ENCODE peak calls at places on chromosomes 6 and 20, in four cellular contexts. F, L, B and Y are unnamed samples.

GRCh38 chr6:15247750-15248450 is 2.0 kb downstream of the JARID2 start:
- DNase-seq in B (no peak), F (peak; percentile 62), L (peak; percentile 57), Y (peak; percentile 77)

GRCh38 chr20:57509665-57510237 is 15.2 kb downstream of the CTCFL start:
- DNase-seq in F (no peak), B (no peak), L (peak; percentile 43), Y (peak; percentile 44)

GRCh38 chr6:36545767-36546663 is 1.3 kb downstream of the STK38 start:
- DNase-seq in F (peak; percentile 31), B (no peak), L (no peak), Y (peak; percentile 45)

GRCh38 chr6:99746261-99746895 is 139.7 kb downstream of the PRDM13 start:
- DNase-seq in L (peak; percentile 51), F (peak; percentile 74), B (peak; percentile 23), Y (peak; percentile 93)

GRCh38 chr6:7545509-7546369 is 4.3 kb downstream of the DSP start:
- DNase-seq in F (peak; percentile 50), B (no peak), L (no peak), Y (peak; percentile 84)

GRCh38 chr6:109527989-109528388 is 45.0 kb upstream of the ZBTB24 start:
- DNase-seq in B (no peak), F (peak; percentile 16), L (no peak), Y (no peak)

GRCh38 chr6:130409394-130410095 is 43.7 kb downstream of the TMEM200A start:
- DNase-seq in F (peak; percentile 62), B (no peak), L (no peak), Y (no peak)

GRCh38 chr6:47076422-47077344 is 34.6 kb upstream of the ADGRF1 start:
- DNase-seq in L (no peak), B (no peak), F (no peak), Y (no peak)

GRCh38 chr6:10582774-10583508 is 61.8 kb downstream of the GCNT2 start:
- DNase-seq in B (no peak), L (peak; percentile 68), F (no peak), Y (no peak)

GRCh38 chr20:48682529-48683385 is 145.0 kb downstream of the PREX1 start:
- DNase-seq in B (no peak), L (peak; percentile 76), F (peak; percentile 92), Y (no peak)

GRCh38 chr20:52060794-52061714 is 130.5 kb downstream of the ZFP64 start:
- DNase-seq in F (no peak), L (peak; percentile 64), B (no peak), Y (no peak)

GRCh38 chr6:30443657-30444450 is 45.5 kb upstream of the HLA-E start:
- DNase-seq in B (no peak), F (peak; percentile 14), L (no peak), Y (no peak)

GRCh38 chr6:52098649-52099184 is 11.3 kb upstream of the PKHD1 start:
- DNase-seq in F (no peak), L (no peak), B (no peak), Y (no peak)

GRCh38 chr6:80316655-80317332 is 210.3 kb downstream of the BCKDHB start:
- DNase-seq in L (no peak), F (no peak), B (no peak), Y (no peak)

GRCh38 chr6:113271437-113271836 is 585.7 kb upstream of the MARCKS start:
- DNase-seq in B (no peak), L (no peak), F (no peak), Y (no peak)

DNA sequence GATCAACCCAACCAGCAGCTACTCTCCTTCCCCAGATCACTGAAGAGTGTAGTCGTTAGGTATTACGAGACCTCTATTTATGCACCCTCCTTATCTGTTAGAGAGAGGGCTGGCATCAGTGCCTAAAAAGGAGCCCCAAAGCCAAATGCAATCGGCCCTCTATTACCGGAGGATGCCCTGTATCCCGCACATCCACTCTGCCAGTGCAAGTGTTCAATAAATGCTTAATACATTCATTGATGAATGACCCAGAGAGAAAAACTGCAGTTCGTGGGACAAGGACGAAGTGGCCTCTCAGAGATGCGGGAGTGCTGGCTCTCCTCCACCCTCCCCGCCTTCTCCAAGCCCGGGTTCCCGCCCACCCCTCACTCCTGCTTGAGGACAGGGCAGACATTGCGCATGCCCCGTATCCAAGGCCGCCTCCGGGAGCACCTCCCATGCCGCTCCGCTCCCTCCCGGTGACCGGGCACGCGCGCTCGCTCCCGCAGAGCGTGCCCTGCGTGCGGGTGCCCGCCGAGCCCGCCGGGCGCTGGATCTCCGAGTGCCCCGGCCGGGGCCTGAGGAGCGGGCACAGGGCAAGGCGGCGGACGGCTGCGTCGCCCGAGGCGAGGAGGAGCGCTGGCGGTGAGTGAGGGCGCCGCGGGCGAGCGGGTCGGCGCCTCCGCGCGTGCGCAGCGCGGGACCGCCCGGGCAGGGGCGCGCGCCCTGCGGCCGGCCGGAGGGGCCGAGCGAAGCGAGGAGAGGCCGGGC is 27.2 kb upstream of the BTBD3 start:
- DNase-seq in F (peak; percentile 91), L (peak; percentile 97), B (peak; percentile 89), Y (peak; percentile 91)
- H3K4ac ChIP-seq in F (peak overlapping the region; percentile 58), L (no peak overlapping the region), B (no peak overlapping the region), Y (peak overlapping the region; percentile 5)

DNA sequence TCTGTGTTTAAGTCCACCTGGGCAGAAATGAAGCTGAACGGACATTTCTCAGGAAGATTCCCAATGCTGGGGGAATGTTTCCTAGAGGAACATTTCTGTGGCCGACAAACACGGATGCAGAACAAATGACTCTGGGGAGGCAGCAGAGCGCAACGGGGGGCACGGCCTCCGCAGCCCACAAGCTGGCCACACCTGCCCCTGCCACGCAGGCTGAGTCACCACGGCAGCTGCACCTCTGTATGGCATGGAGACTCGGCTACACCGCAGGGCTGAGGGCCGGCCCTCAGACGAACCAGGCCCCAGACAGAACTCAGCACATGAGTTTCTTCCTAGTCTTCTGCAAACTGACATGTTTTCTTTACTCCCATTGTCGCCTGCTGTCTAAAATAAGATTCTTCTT is 10.0 kb upstream of the PRR18 start:
- DNase-seq in B (no peak), L (no peak), F (no peak), Y (peak; percentile 68)
- H3K4ac ChIP-seq in B (no peak overlapping the region), L (no peak overlapping the region), F (no peak overlapping the region), Y (no peak overlapping the region)

DNA sequence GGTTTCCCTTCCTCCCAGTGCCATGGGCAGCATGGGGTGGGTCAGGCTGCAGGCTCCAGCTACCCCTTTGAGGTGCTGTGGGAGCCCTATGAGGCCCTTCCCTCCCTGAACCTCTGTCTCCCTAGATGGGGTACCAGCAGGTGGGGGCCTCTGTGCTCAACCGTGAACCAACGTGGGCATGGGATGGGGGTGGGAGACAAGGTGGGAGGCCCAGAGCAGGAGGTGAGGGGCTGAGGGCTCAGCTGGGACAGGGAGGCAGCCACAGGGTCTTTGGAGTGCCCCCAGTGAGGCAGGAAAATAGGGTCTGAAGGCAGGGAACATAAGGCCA is 33.3 kb downstream of the SUN5 start:
- DNase-seq in F (no peak), B (no peak), L (peak; percentile 21), Y (no peak)
- H3K4ac ChIP-seq in F (no peak overlapping the region), B (peak overlapping the region; percentile 71), L (no peak overlapping the region), Y (no peak overlapping the region)

DNA sequence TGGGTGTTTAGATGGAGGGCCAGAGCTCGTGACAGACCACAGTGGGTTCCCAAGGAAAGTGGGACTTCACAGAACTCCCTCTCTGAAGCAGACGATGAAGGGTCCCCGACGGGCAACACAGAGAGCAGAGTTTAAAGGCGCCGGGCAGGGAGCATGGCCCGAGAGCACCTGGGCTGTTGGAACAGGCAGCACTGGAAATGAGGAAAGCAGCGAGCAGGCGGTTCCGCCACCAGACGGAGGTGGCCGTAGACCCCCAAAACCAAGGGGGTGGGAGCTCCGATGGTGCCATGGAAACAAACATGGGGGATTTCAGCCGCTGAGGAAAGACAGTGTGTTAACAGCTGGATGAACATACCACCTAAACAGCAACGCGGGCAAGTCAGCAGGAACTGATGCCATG is 27.5 kb upstream of the INSM1 start:
- DNase-seq in F (no peak), L (no peak), B (no peak), Y (no peak)
- H3K4ac ChIP-seq in F (no peak overlapping the region), L (no peak overlapping the region), B (no peak overlapping the region), Y (no peak overlapping the region)

GRCh38 chr20:63273180-63273579 is 567 bp downstream of the ARFGAP1 start:
- DNase-seq in F (no peak), B (no peak), L (no peak), Y (no peak)
- H3K4ac ChIP-seq in F (peak overlapping the region; percentile 85), B (no peak overlapping the region), L (no peak overlapping the region), Y (peak overlapping the region; percentile 90)

GRCh38 chr6:168087436-168088160 is 8.6 kb upstream of the FRMD1 start:
- DNase-seq in B (no peak), F (no peak), L (no peak), Y (no peak)
- H3K4ac ChIP-seq in B (no peak overlapping the region), F (no peak overlapping the region), L (no peak overlapping the region), Y (no peak overlapping the region)

GRCh38 chr6:2984738-2985381 is 13.5 kb upstream of the SERPINB6 start:
- DNase-seq in F (no peak), B (no peak), L (peak; percentile 78), Y (no peak)
- H3K4ac ChIP-seq in F (no peak overlapping the region), B (no peak overlapping the region), L (no peak overlapping the region), Y (no peak overlapping the region)

DNA sequence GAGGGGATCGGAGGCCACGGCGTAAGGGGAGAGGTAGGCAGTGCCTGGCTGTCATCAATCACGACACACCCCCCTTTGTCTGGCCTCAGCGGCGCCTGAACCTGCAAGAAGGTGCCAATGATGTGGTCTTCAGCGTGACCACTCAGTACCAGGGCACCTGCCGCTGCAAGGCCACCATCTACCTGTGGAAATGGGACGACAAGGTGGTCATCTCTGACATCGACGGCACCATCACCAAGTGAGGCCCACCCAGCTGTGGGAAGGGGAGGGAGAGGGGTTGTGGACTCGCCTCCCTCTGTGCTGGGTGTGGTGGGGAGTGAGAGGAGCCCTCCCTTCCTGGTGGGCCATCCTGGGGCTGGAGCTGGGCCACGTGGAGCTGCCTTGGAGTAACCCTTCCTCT is 9.7 kb downstream of the EMILIN3 start:
- DNase-seq in L (no peak), F (no peak), B (no peak), Y (no peak)
- H3K4ac ChIP-seq in L (no peak overlapping the region), F (no peak overlapping the region), B (no peak overlapping the region), Y (no peak overlapping the region)

GRCh38 chr6:136862662-136863061 is 40.3 kb downstream of the PEX7 start:
- DNase-seq in F (no peak), L (no peak), B (no peak), Y (no peak)

GRCh38 chr6:136860043-136860442 is 37.7 kb downstream of the PEX7 start:
- DNase-seq in B (no peak), F (no peak), L (no peak), Y (no peak)

GRCh38 chr6:136863752-136864151 is 41.4 kb downstream of the PEX7 start:
- DNase-seq in F (no peak), B (no peak), L (no peak), Y (no peak)

GRCh38 chr6:136864676-136865075 is 42.3 kb downstream of the PEX7 start:
- DNase-seq in B (no peak), F (no peak), L (no peak), Y (peak; percentile 19)

GRCh38 chr6:136859430-136859829 is 37.0 kb downstream of the PEX7 start:
- DNase-seq in F (no peak), B (no peak), L (no peak), Y (no peak)
- H3K4ac ChIP-seq in F (no peak overlapping the region), B (no peak overlapping the region), L (no peak overlapping the region), Y (no peak overlapping the region)

DNA sequence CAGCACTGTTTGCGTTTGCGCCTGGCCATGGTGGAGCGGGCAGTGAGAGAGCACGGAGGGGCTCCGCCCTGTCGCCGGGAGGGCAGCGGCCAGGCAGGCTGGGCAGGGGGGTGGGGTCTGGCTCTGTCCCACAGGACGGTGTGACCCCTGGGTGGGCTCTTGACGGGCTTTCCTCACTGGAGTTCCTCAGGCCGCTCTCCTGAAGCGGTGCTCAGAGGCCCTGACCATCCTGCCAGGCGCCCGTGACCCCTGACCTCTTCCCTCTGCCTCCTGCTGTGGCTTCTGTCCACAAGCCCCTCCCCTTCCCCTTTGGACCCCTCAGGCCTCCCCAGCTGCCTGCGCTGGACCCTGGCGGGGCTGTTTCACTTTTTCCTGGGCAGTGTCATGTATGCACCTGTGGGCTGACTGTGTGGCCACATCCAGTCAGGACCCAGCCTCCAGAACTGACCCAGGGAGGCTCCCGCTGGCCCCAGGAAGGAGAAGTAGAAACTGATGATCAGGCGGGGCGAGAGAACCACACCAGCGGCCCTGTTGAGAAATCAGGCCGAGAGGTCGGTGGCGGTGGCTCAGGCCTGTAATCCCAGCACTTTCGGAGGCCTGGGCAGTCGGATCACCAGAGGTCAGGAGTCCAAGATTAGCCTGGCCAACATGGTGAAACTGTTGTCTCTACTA is 1.2 kb downstream of the OGFR start:
- DNase-seq in F (no peak), B (no peak), L (no peak), Y (no peak)
- H3K4ac ChIP-seq in F (peak overlapping the region; percentile 79), B (no peak overlapping the region), L (no peak overlapping the region), Y (peak overlapping the region; percentile 65)